ENCODE peak calls at places on chromosomes 6 and 20, in ten cellular contexts. S is stimulated activated CD4-positive, alpha-beta T cell treated with anti-CD3 and anti-CD28 coated beads, TNF-alpha, amount 100 ng/mL, for 48 hours; G is AG08396; M is GM23338; L is NCI-H2029; D is BJ; J is stimulated activated naive CD8-positive, alpha-beta T cell treated with anti-CD3 and anti-CD28 coated beads, Interleukin-15, amount 100 ng/mL, for 72 hours; P is transverse colon; K is NCI-H774; U is NCI-H526 treated with DMSO at 0.1 percent for 48 hours. E is an unnamed sample.

GRCh38 chr20:35173576-35174192 is 1.8 kb downstream of the PROCR start:
- DNase-seq in S (no peak), G (no peak), M (no peak), L (no peak), D (no peak), J (no peak), P (no peak), K (no peak), U (no peak), E (no peak)

GRCh38 chr20:36331182-36331581 is 25.0 kb downstream of the DLGAP4 start:
- DNase-seq in S (no peak), G (no peak), M (no peak), L (no peak), D (no peak), J (no peak), P (no peak), K (no peak), U (no peak), E (no peak)

GRCh38 chr6:110731196-110731595 is 84.1 kb downstream of the CDK19 start:
- DNase-seq in S (no peak), G (no peak), M (no peak), L (no peak), D (no peak), J (no peak), P (no peak), K (no peak), U (peak), E (no peak)

GRCh38 chr6:15512126-15512525 is 150.7 kb downstream of the DTNBP1 start:
- DNase-seq in S (no peak), G (no peak), M (no peak), L (no peak), D (no peak), J (no peak), P (no peak), K (no peak), U (no peak), E (no peak)

GRCh38 chr20:43537921-43538854 is 20.6 kb upstream of the SGK2 start:
- DNase-seq in S (peak), G (peak), M (peak), L (peak), D (no peak), J (peak), P (peak), K (peak), U (peak), E (peak)

GRCh38 chr20:25085756-25086495 is 4.0 kb upstream of the VSX1 start:
- DNase-seq in S (no peak), G (peak), M (no peak), L (no peak), D (no peak), J (no peak), P (no peak), K (no peak), U (no peak), E (no peak)

GRCh38 chr6:116287668-116288282 is 8.0 kb upstream of the TSPYL1 start:
- DNase-seq in S (no peak), G (no peak), M (peak), L (peak), D (no peak), J (no peak), P (no peak), K (peak), U (peak), E (no peak)

GRCh38 chr20:34683667-34684066 is 6.8 kb upstream of the PIGU start:
- DNase-seq in S (no peak), G (no peak), M (no peak), L (no peak), D (no peak), J (no peak), P (no peak), K (no peak), U (no peak), E (no peak)

GRCh38 chr6:37731888-37732287 is 34.2 kb upstream of the MDGA1 start:
- DNase-seq in S (peak), G (no peak), M (no peak), L (no peak), D (no peak), J (peak), P (peak), K (no peak), U (no peak), E (peak)

GRCh38 chr6:165573671-165574070 is 89.4 kb downstream of the PDE10A start:
- DNase-seq in S (no peak), G (no peak), M (no peak), L (peak), D (no peak), J (no peak), P (no peak), K (no peak), U (no peak), E (no peak)

GRCh38 chr6:6217838-6218237 is 102.6 kb downstream of the F13A1 start:
- DNase-seq in S (no peak), G (no peak), M (peak), L (no peak), D (no peak), J (no peak), P (no peak), K (no peak), U (no peak), E (no peak)

GRCh38 chr20:2768632-2769015 is 31.8 kb downstream of the CPXM1 start:
- DNase-seq in S (no peak), G (no peak), M (no peak), L (no peak), D (no peak), J (no peak), P (no peak), K (no peak), U (no peak), E (no peak)

GRCh38 chr20:24662756-24663399 is 193.4 kb downstream of the SYNDIG1 start:
- DNase-seq in S (no peak), G (peak), M (no peak), L (no peak), D (no peak), J (no peak), P (no peak), K (no peak), U (no peak), E (no peak)

GRCh38 chr6:124670801-124671200 is 291.4 kb upstream of the RNF217 start:
- DNase-seq in S (no peak), G (no peak), M (no peak), L (no peak), D (no peak), J (no peak), P (no peak), K (peak), U (no peak), E (no peak)

GRCh38 chr20:23226612-23227265 is 123.9 kb upstream of the NXT1 start:
- DNase-seq in S (no peak), G (no peak), M (no peak), L (no peak), D (no peak), J (no peak), P (no peak), K (no peak), U (no peak), E (no peak)

GRCh38 chr6:47047479-47048411 is 5.6 kb upstream of the ADGRF1 start:
- DNase-seq in S (peak), G (peak), M (peak), L (peak), D (peak), J (peak), P (peak), K (peak), U (peak), E (peak)

GRCh38 chr20:433300-433975 is 25.3 kb downstream of the RBCK1 start:
- DNase-seq in S (peak), G (no peak), M (no peak), L (no peak), D (no peak), J (peak), P (no peak), K (no peak), U (no peak), E (peak)

GRCh38 chr20:41697861-41698559 is 79.8 kb upstream of the CHD6 start:
- DNase-seq in S (no peak), G (peak), M (peak), L (peak), D (no peak), J (peak), P (no peak), K (peak), U (peak), E (no peak)

GRCh38 chr6:83417880-83418663 is 12.8 kb downstream of the ME1 start:
- DNase-seq in S (no peak), G (peak), M (peak), L (peak), D (no peak), J (no peak), P (no peak), K (peak), U (no peak), E (no peak)

GRCh38 chr6:140271759-140272377 is 897.4 kb upstream of the CITED2 start:
- DNase-seq in S (no peak), G (no peak), M (no peak), L (no peak), D (no peak), J (no peak), P (no peak), K (peak), U (no peak), E (peak)

GRCh38 chr6:129744201-129744879 is 34.4 kb upstream of the ARHGAP18 start:
- DNase-seq in S (no peak), G (peak), M (peak), L (peak), D (peak), J (no peak), P (no peak), K (no peak), U (no peak), E (no peak)